ENCODE peak calls at places on chromosomes 6 and 20, in five cellular contexts. One of them, this sample, is unnamed.

GRCh38 chr20:4063631-4064030 is 48.3 kb upstream of the RNF24 start:
- DNase-seq in aorta: no peak
- DNase-seq in sigmoid colon: peak; percentile 43
- DNase-seq in Right ventricle myocardium inferior: no peak
- DNase-seq in ELR: peak; percentile 22
- DNase-seq in this sample: no peak

GRCh38 chr20:47066484-47067270 is 172.0 kb downstream of the EYA2 start:
- DNase-seq in aorta: no peak
- DNase-seq in sigmoid colon: no peak
- DNase-seq in Right ventricle myocardium inferior: no peak
- DNase-seq in ELR: peak; percentile 13
- DNase-seq in this sample: no peak

GRCh38 chr6:73309534-73309783 is 44.6 kb downstream of the DPPA5 start:
- DNase-seq in aorta: no peak
- DNase-seq in sigmoid colon: no peak
- DNase-seq in Right ventricle myocardium inferior: no peak
- DNase-seq in ELR: no peak
- DNase-seq in this sample: no peak

GRCh38 chr6:53347250-53347920 is 1.4 kb downstream of the ELOVL5 start:
- DNase-seq in aorta: no peak
- DNase-seq in sigmoid colon: no peak
- DNase-seq in Right ventricle myocardium inferior: no peak
- DNase-seq in ELR: peak; percentile 51
- DNase-seq in this sample: no peak

GRCh38 chr6:95244749-95245148 is 332.6 kb upstream of the MANEA start:
- DNase-seq in aorta: no peak
- DNase-seq in sigmoid colon: no peak
- DNase-seq in Right ventricle myocardium inferior: no peak
- DNase-seq in ELR: no peak
- DNase-seq in this sample: no peak

GRCh38 chr6:158708239-158708638 is 58.4 kb downstream of the SYTL3 start:
- DNase-seq in aorta: peak; percentile 52
- DNase-seq in sigmoid colon: peak; percentile 76
- DNase-seq in Right ventricle myocardium inferior: peak; percentile 76
- DNase-seq in ELR: no peak
- DNase-seq in this sample: peak; percentile 79

GRCh38 chr20:61185841-61186601 is 66.0 kb upstream of the CDH4 start:
- DNase-seq in aorta: no peak
- DNase-seq in sigmoid colon: no peak
- DNase-seq in Right ventricle myocardium inferior: no peak
- DNase-seq in ELR: peak; percentile 99
- DNase-seq in this sample: no peak

GRCh38 chr6:149077208-149077607 is 240.3 kb upstream of the TAB2 start:
- DNase-seq in aorta: no peak
- DNase-seq in sigmoid colon: no peak
- DNase-seq in Right ventricle myocardium inferior: no peak
- DNase-seq in ELR: no peak
- DNase-seq in this sample: no peak

GRCh38 chr20:12594410-12595130 is 414.2 kb upstream of the SPTLC3 start:
- DNase-seq in aorta: no peak
- DNase-seq in sigmoid colon: no peak
- DNase-seq in Right ventricle myocardium inferior: no peak
- DNase-seq in ELR: no peak
- DNase-seq in this sample: no peak

GRCh38 chr20:32116079-32116521 is 6.6 kb downstream of the TM9SF4 start:
- DNase-seq in aorta: no peak
- DNase-seq in sigmoid colon: no peak
- DNase-seq in Right ventricle myocardium inferior: no peak
- DNase-seq in ELR: no peak
- DNase-seq in this sample: no peak

This sample was measured in left ventricle myocardium superior.